ENCODE peak calls at places on chromosomes 2 and 18, in eight cellular contexts. Q is dorsolateral prefrontal cortex, C is fibroblast of mammary gland, Y is endodermal cell, V is RWPE1, E is adrenal gland, Z is fibroblast of the aortic adventitia, D is astrocyte of the spinal cord. F is an unnamed sample.

GRCh38 chr18:74303936-74304335 is 11.7 kb upstream of the C18orf63 start:
- DNase-seq in Q (no peak), C (peak; percentile 61), Y (no peak), V (no peak), E (no peak), Z (peak; percentile 36), D (peak; percentile 43), F (no peak)

GRCh38 chr2:237291138-237291792 is 122.7 kb downstream of the COL6A3 start:
- DNase-seq in Q (peak; percentile 43), C (peak; percentile 99), Y (no peak), V (peak; percentile 87), E (peak; percentile 99), Z (peak; percentile 100), D (peak; percentile 100), F (peak; percentile 98)

GRCh38 chr2:70948350-70949003 is 12.8 kb downstream of the ATP6V1B1 start:
- DNase-seq in Q (peak; percentile 67), C (peak; percentile 76), Y (peak; percentile 94), V (peak; percentile 80), E (peak; percentile 85), Z (peak; percentile 77), D (peak; percentile 64), F (peak; percentile 84)

GRCh38 chr2:158818511-158818910 is 23.4 kb downstream of the DAPL1 start:
- DNase-seq in Q (no peak), C (peak; percentile 27), Y (no peak), V (no peak), E (no peak), Z (peak; percentile 54), D (peak; percentile 42), F (no peak)

GRCh38 chr18:58315739-58316215 is 271.8 kb downstream of the NEDD4L start:
- DNase-seq in Q (no peak), C (no peak), Y (no peak), V (peak; percentile 8), E (peak; percentile 72), Z (no peak), D (no peak), F (peak; percentile 52)

GRCh38 chr2:94956797-94957391 is 68.6 kb upstream of the MAL start:
- DNase-seq in Q (peak; percentile 59), C (peak; percentile 26), Y (peak; percentile 55), V (peak; percentile 52), E (no peak), Z (peak; percentile 47), D (peak; percentile 7), F (peak; percentile 59)

GRCh38 chr2:47422560-47422959 is 19.6 kb downstream of the MSH2 start:
- DNase-seq in Q (no peak), C (peak; percentile 70), Y (no peak), V (peak; percentile 63), E (no peak), Z (peak; percentile 62), D (peak; percentile 58), F (peak; percentile 18)

GRCh38 chr18:1691860-1692259 is 787.2 kb downstream of the ADCYAP1 start:
- DNase-seq in Q (no peak), C (no peak), Y (no peak), V (no peak), E (no peak), Z (no peak), D (no peak), F (no peak)

GRCh38 chr2:219071189-219071816 is 10.6 kb upstream of the IHH start:
- DNase-seq in Q (no peak), C (peak; percentile 55), Y (no peak), V (peak; percentile 67), E (no peak), Z (peak; percentile 11), D (no peak), F (peak; percentile 56)

GRCh38 chr2:26587966-26588365 is 53.2 kb downstream of the CIB4 start:
- DNase-seq in Q (no peak), C (no peak), Y (peak; percentile 38), V (no peak), E (no peak), Z (no peak), D (no peak), F (no peak)

GRCh38 chr2:179049546-179050311 is at the start of gene CCDC141:
- DNase-seq in Q (no peak), C (no peak), Y (no peak), V (no peak), E (peak; percentile 74), Z (peak; percentile 22), D (no peak), F (no peak)

GRCh38 chr2:239600194-239600593 is 199.4 kb upstream of the HDAC4 start:
- DNase-seq in Q (peak; percentile 6), C (no peak), Y (peak; percentile 43), V (no peak), E (no peak), Z (no peak), D (no peak), F (no peak)

GRCh38 chr18:3236470-3236869 is 11.1 kb upstream of the MYL12A start:
- DNase-seq in Q (no peak), C (no peak), Y (no peak), V (no peak), E (no peak), Z (no peak), D (no peak), F (no peak)

GRCh38 chr2:19146867-19147266 is 211.6 kb downstream of the OSR1 start:
- DNase-seq in Q (no peak), C (no peak), Y (no peak), V (no peak), E (no peak), Z (no peak), D (no peak), F (no peak)

GRCh38 chr18:77206676-77207370 is 42.8 kb upstream of the GALR1 start:
- DNase-seq in Q (no peak), C (peak; percentile 94), Y (no peak), V (no peak), E (no peak), Z (peak; percentile 91), D (peak; percentile 83), F (peak; percentile 46)

GRCh38 chr2:178796079-178796677 is 11.0 kb downstream of the TTN start:
- DNase-seq in Q (no peak), C (peak; percentile 72), Y (no peak), V (peak; percentile 17), E (no peak), Z (peak; percentile 87), D (peak; percentile 74), F (peak; percentile 54)

GRCh38 chr2:32553829-32554432 is 73.9 kb upstream of the TTC27 start:
- DNase-seq in Q (no peak), C (peak; percentile 60), Y (no peak), V (peak; percentile 44), E (no peak), Z (peak; percentile 74), D (peak; percentile 67), F (peak; percentile 52)

GRCh38 chr2:187493877-187494568 is 46.0 kb upstream of the CALCRL start:
- DNase-seq in Q (no peak), C (no peak), Y (no peak), V (no peak), E (no peak), Z (no peak), D (no peak), F (no peak)

GRCh38 chr2:33681333-33681732 is 82.2 kb upstream of the FAM98A start:
- DNase-seq in Q (no peak), C (peak; percentile 25), Y (no peak), V (no peak), E (no peak), Z (peak; percentile 7), D (peak; percentile 32), F (no peak)
- TF ChIP-seq CTCF in Q (peak; percentile 43), C (peak; percentile 34), Y (peak; percentile 61), V (peak; percentile 20), E (no peak), Z (no peak), D (peak; percentile 29), F (peak; percentile 57)

DNA sequence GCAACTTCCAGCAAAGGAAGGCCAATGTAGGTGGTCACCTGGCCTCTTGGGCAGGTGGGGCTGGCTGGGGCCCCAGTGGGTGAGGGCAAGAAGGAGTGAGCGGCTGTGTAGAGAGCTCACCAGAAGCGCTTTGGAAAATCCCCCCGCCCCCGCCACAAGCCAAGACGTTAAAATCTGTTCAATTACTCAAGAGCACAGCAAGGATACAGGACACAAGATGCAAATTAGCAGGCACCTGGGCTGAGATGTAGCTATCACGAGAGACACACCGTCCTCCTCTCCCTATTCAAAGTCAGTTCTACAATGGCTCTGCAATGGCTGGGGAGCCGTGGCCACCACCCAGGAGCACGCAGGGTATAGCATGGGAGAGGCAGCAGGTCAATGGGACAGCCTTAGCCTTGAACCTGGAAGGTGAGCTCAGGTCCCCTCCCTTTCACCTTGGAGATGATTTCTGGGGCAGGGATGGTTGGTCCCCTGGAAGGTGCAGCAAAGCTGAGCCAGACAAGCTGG is 38.5 kb upstream of the GPR17 start:
- DNase-seq in Q (peak; percentile 6), C (no peak), Y (peak; percentile 7), V (no peak), E (peak; percentile 21), Z (no peak), D (no peak), F (no peak)
- TF ChIP-seq CTCF in Q (no peak), C (no peak), Y (no peak), V (no peak), E (no peak), Z (no peak), D (no peak), F (no peak)

GRCh38 chr2:100381240-100381639 is 36.2 kb downstream of the CHST10 start:
- DNase-seq in Q (peak; percentile 80), C (peak; percentile 79), Y (peak; percentile 95), V (peak; percentile 48), E (peak; percentile 96), Z (peak; percentile 86), D (peak; percentile 77), F (peak; percentile 88)
- TF ChIP-seq CTCF in Q (peak; percentile 86), C (peak; percentile 96), Y (peak; percentile 98), V (peak; percentile 80), E (peak; percentile 95), Z (peak; percentile 95), D (peak; percentile 90), F (peak; percentile 86)

GRCh38 chr18:50282521-50283335 is 1.4 kb upstream of the MBD1 start:
- DNase-seq in Q (no peak), C (no peak), Y (no peak), V (no peak), E (no peak), Z (no peak), D (no peak), F (no peak)

GRCh38 chr18:50279752-50280151 is 1.6 kb downstream of the MBD1 start:
- DNase-seq in Q (no peak), C (no peak), Y (no peak), V (no peak), E (no peak), Z (no peak), D (no peak), F (no peak)

GRCh38 chr18:50281972-50282520 is 723 bp upstream of the MBD1 start:
- DNase-seq in Q (no peak), C (no peak), Y (no peak), V (no peak), E (peak; percentile 65), Z (no peak), D (no peak), F (no peak)

GRCh38 chr18:50281295-50281971 is at the start of gene MBD1:
- DNase-seq in Q (peak; percentile 96), C (peak; percentile 98), Y (peak; percentile 97), V (peak; percentile 90), E (peak; percentile 99), Z (peak; percentile 99), D (peak; percentile 99), F (peak; percentile 97)

DNA sequence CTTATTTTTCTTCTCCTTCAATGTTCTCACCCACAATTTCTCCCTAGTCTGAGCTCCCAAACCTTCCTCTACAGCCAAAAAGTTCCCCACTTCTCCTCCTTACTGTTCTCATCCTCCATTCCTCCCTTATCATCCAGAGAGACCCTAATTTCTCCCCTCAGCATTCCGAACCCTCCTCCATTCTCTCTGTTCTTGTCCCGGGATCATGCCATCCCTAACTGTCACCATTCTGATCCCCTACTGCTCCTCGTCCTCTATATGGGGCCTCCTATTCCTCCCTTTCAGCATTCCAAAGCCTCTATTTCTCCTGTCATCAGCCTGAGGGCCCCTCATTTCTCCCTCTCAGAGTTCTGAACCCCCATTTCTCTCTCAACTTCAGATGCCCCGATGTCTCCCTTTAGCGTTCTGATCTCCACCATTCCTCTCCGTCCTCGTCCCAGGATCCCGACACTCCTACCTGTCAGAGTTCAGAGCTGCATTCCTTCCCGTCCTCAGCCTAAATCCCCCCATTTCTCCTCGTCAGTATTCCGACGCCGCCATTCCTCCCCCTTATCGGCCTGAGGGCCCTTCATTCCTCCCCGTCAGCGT is 522 bp downstream of the MBD1 start:
- DNase-seq in Q (no peak), C (no peak), Y (no peak), V (no peak), E (no peak), Z (no peak), D (no peak), F (no peak)
- TF ChIP-seq CTCF in Q (no peak), C (no peak), Y (no peak), V (no peak), E (no peak), Z (no peak), D (no peak), F (no peak)